ENCODE peak calls at places on chromosome 1, in five cellular contexts. One of them, this sample, is unnamed.

GRCh38 chr1:43857163-43857562 is 76.4 kb upstream of the ARTN start:
- DNase-seq in iPS DF 6.9: no peak
- DNase-seq in A549: no peak
- DNase-seq in colonic mucosa: no peak
- DNase-seq in fibroblast of lung: no peak
- DNase-seq in this sample: no peak

GRCh38 chr1:72241397-72241796 is 40.9 kb downstream of the NEGR1 start:
- DNase-seq in colonic mucosa: no peak
- DNase-seq in fibroblast of lung: no peak
- DNase-seq in iPS DF 6.9: no peak
- DNase-seq in A549: no peak
- DNase-seq in this sample: peak; percentile 11

GRCh38 chr1:15734901-15735300 is 1.2 kb upstream of the SLC25A34 start:
- DNase-seq in fibroblast of lung: no peak
- DNase-seq in iPS DF 6.9: no peak
- DNase-seq in colonic mucosa: peak; percentile 34
- DNase-seq in A549: no peak
- DNase-seq in this sample: no peak

GRCh38 chr1:236140705-236141446 is 1.5 kb upstream of the GPR137B start:
- DNase-seq in colonic mucosa: peak; percentile 41
- DNase-seq in A549: peak; percentile 30
- DNase-seq in iPS DF 6.9: no peak
- DNase-seq in fibroblast of lung: no peak
- DNase-seq in this sample: peak; percentile 3

GRCh38 chr1:32307313-32307712 is 15.4 kb downstream of the HDAC1 start:
- DNase-seq in colonic mucosa: no peak
- DNase-seq in iPS DF 6.9: no peak
- DNase-seq in fibroblast of lung: no peak
- DNase-seq in A549: no peak
- DNase-seq in this sample: peak; percentile 54

GRCh38 chr1:216075339-216075738 is 347.9 kb downstream of the USH2A start:
- DNase-seq in A549: no peak
- DNase-seq in colonic mucosa: no peak
- DNase-seq in iPS DF 6.9: no peak
- DNase-seq in fibroblast of lung: peak; percentile 23
- DNase-seq in this sample: peak; percentile 34

GRCh38 chr1:172973424-172973823 is 77.3 kb downstream of the TNFSF18 start:
- DNase-seq in iPS DF 6.9: no peak
- DNase-seq in colonic mucosa: no peak
- DNase-seq in A549: no peak
- DNase-seq in fibroblast of lung: no peak
- DNase-seq in this sample: no peak

GRCh38 chr1:202821467-202821866 is 10.7 kb downstream of the PCAT6 start:
- DNase-seq in A549: no peak
- DNase-seq in fibroblast of lung: no peak
- DNase-seq in iPS DF 6.9: no peak
- DNase-seq in colonic mucosa: no peak
- DNase-seq in this sample: peak; percentile 58

GRCh38 chr1:163186910-163187309 is 15.8 kb downstream of the RGS5 start:
- DNase-seq in colonic mucosa: no peak
- DNase-seq in A549: no peak
- DNase-seq in iPS DF 6.9: no peak
- DNase-seq in fibroblast of lung: no peak
- DNase-seq in this sample: no peak

GRCh38 chr1:209741198-209741597 is 14.7 kb upstream of the TRAF3IP3 start:
- DNase-seq in iPS DF 6.9: no peak
- DNase-seq in colonic mucosa: no peak
- DNase-seq in fibroblast of lung: no peak
- DNase-seq in A549: no peak
- DNase-seq in this sample: no peak

GRCh38 chr1:93701619-93702018 is 20.0 kb upstream of the BCAR3 start:
- DNase-seq in A549: peak; percentile 91
- DNase-seq in fibroblast of lung: peak; percentile 93
- DNase-seq in iPS DF 6.9: no peak
- DNase-seq in colonic mucosa: no peak
- DNase-seq in this sample: peak; percentile 99

GRCh38 chr1:18743233-18743632 is 112.6 kb downstream of the PAX7 start:
- DNase-seq in colonic mucosa: no peak
- DNase-seq in iPS DF 6.9: peak; percentile 67
- DNase-seq in fibroblast of lung: no peak
- DNase-seq in A549: no peak
- DNase-seq in this sample: no peak

GRCh38 chr1:98054786-98055185 is 134.0 kb upstream of the DPYD start:
- DNase-seq in iPS DF 6.9: no peak
- DNase-seq in A549: no peak
- DNase-seq in colonic mucosa: no peak
- DNase-seq in fibroblast of lung: no peak
- DNase-seq in this sample: no peak

GRCh38 chr1:117665523-117666274 is 59.9 kb downstream of the TENT5C start:
- DNase-seq in A549: no peak
- DNase-seq in iPS DF 6.9: no peak
- DNase-seq in fibroblast of lung: no peak
- DNase-seq in colonic mucosa: no peak
- DNase-seq in this sample: no peak

GRCh38 chr1:116104667-116105066 is 6.5 kb upstream of the MAB21L3 start:
- DNase-seq in iPS DF 6.9: no peak
- DNase-seq in A549: no peak
- DNase-seq in colonic mucosa: no peak
- DNase-seq in fibroblast of lung: no peak
- DNase-seq in this sample: no peak

GRCh38 chr1:174996474-174996873 is 3.3 kb upstream of the CACYBP start:
- DNase-seq in A549: no peak
- DNase-seq in colonic mucosa: no peak
- DNase-seq in iPS DF 6.9: no peak
- DNase-seq in fibroblast of lung: peak; percentile 61
- DNase-seq in this sample: peak; percentile 49

GRCh38 chr1:203287109-203287893 is 18.0 kb upstream of the BTG2 start:
- DNase-seq in A549: no peak
- DNase-seq in colonic mucosa: peak; percentile 84
- DNase-seq in iPS DF 6.9: no peak
- DNase-seq in fibroblast of lung: peak; percentile 34
- DNase-seq in this sample: no peak

GRCh38 chr1:109787211-109787844 is 23.6 kb upstream of the EPS8L3 start:
- DNase-seq in colonic mucosa: peak; percentile 25
- DNase-seq in A549: no peak
- DNase-seq in iPS DF 6.9: no peak
- DNase-seq in fibroblast of lung: no peak
- DNase-seq in this sample: peak; percentile 50

DNA sequence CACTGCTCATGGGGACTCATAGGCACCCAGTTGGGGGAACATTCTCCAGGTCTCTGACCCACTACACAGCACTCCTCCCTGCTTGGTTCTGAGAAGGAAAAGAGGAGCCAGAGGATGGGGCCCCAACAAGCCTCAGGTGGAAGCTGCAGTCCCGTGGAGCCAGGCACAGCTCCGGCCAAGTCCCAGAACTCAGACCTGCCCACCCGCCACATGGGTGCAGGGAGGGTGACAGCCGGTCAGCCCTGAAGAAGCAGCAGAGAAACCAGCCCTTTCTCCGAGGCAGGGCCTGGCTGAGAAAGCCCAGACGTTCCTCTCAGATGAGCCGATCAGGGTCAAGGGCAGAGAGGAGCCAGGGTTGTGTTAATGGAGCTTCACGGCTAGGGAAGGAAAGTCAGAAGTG is 106.5 kb downstream of the PRDM16 start:
- DNase-seq in fibroblast of lung: no peak
- DNase-seq in A549: no peak
- DNase-seq in colonic mucosa: no peak
- DNase-seq in iPS DF 6.9: no peak
- DNase-seq in this sample: no peak
- H3K4me1 ChIP-seq in fibroblast of lung: peaks cover 2% of the 10 kb centered on the region
- H3K4me1 ChIP-seq in A549: no peaks in the 10 kb centered on the region
- H3K4me1 ChIP-seq in colonic mucosa: peaks cover 9% of the 10 kb centered on the region
- H3K4me1 ChIP-seq in iPS DF 6.9: no peaks in the 10 kb centered on the region
- H3K4me1 ChIP-seq in this sample: peaks cover 4% of the 10 kb centered on the region

DNA sequence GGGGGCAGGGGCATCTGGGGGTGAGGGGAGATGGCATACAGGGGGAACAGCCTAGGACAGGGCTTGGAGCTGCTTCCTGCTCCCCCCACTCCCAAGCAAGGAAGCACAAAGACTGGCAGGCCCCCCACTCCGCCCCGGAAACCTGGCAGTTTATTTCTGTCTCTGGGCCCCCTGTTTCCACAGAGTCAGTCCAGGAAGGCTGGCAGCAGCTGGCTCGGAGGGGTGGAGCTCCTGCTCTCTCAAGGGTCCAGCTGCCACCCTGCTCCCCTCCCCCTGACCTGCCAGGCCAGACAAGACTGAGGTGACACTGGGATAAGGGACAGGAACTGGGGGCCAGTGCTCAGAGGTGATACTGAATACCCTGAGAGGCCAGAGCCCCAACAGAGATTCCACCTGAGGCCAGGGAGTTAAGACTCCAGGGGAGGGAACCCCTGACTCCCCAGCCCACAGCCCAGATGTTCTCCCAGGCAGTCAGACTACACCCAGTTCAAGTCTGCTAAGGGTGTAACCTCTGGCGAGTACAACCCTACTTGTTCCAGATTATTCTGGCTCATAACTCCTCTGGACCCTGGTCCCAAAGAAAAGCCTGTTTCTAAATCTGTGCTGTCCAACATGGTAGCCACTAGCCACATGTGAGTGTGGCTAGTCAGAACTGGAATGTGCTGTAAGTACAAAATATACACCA is 26.3 kb downstream of the AHDC1 start:
- DNase-seq in iPS DF 6.9: no peak
- DNase-seq in A549: no peak
- DNase-seq in colonic mucosa: no peak
- DNase-seq in fibroblast of lung: peak; percentile 51
- DNase-seq in this sample: no peak
- H3K4me1 ChIP-seq in iPS DF 6.9: peaks cover 17% of the 10 kb centered on the region
- H3K4me1 ChIP-seq in A549: peaks cover 30% of the 10 kb centered on the region
- H3K4me1 ChIP-seq in colonic mucosa: peaks cover 12% of the 10 kb centered on the region
- H3K4me1 ChIP-seq in fibroblast of lung: peaks cover 45% of the 10 kb centered on the region
- H3K4me1 ChIP-seq in this sample: peaks cover 35% of the 10 kb centered on the region

DNA sequence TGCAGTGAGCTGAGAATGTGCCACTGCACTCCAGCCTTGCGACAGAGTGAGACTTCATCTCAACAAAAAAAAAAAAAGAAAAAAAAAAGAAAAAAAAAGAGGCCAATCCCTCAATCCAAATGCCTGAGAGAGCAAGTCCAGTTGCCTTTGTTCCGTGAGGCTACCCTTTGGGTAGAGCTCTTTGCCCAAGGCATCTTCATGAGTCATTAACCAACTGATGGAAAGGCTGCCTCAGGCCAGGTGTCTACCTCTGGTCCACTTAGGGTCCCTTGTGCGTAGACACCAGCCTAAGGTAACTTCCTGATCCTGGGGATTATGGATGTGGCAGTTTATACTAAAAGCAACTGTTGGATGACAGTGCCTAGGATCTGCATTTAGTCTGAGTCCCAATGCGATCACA is 20.7 kb upstream of the ZNF326 start:
- DNase-seq in iPS DF 6.9: no peak
- DNase-seq in fibroblast of lung: no peak
- DNase-seq in colonic mucosa: no peak
- DNase-seq in A549: no peak
- DNase-seq in this sample: no peak
- H3K4me1 ChIP-seq in iPS DF 6.9: no peaks in the 10 kb centered on the region
- H3K4me1 ChIP-seq in fibroblast of lung: peaks cover 8% of the 10 kb centered on the region
- H3K4me1 ChIP-seq in colonic mucosa: no peaks in the 10 kb centered on the region
- H3K4me1 ChIP-seq in A549: peaks cover 52% of the 10 kb centered on the region
- H3K4me1 ChIP-seq in this sample: peaks cover 15% of the 10 kb centered on the region

DNA sequence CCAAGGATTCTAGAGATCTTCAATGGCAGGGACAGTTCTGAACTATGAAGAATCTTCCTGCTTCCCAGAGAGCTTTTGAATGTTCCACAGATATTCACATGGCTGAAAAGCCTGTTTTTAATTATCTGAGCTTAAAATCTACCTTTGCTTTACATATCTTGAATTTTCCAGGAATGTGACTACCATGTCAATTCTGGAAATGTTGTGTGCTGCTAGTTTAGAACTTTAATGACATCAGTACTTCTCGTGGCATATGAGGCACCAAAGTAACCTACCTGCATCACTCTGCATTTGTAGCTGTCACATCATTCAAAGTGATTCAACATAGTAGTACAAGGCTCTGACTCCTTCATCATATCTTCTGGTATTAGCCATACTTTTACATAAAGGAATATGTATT is 122.7 kb upstream of the NFIA start:
- DNase-seq in A549: no peak
- DNase-seq in fibroblast of lung: no peak
- DNase-seq in colonic mucosa: no peak
- DNase-seq in iPS DF 6.9: no peak
- DNase-seq in this sample: no peak
- H3K4me1 ChIP-seq in A549: no peaks in the 10 kb centered on the region
- H3K4me1 ChIP-seq in fibroblast of lung: no peaks in the 10 kb centered on the region
- H3K4me1 ChIP-seq in colonic mucosa: no peaks in the 10 kb centered on the region
- H3K4me1 ChIP-seq in iPS DF 6.9: no peaks in the 10 kb centered on the region
- H3K4me1 ChIP-seq in this sample: no peaks in the 10 kb centered on the region

DNA sequence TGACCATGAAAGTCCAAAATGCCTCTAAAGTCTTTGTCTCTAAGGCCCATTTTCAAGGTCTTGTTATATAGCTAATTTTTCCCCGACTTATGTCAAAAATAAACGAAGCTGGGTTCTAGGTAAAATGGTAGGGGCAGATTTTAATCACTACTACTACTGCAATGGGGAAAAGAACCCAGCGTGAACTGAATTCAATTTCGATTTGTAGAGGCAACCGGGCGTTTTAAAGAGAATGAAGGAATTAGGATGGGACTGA is 536 bp upstream of the EXO1 start:
- DNase-seq in A549: no peak
- DNase-seq in fibroblast of lung: no peak
- DNase-seq in colonic mucosa: no peak
- DNase-seq in iPS DF 6.9: no peak
- DNase-seq in this sample: no peak
- H3K4me1 ChIP-seq in A549: peaks cover 16% of the 10 kb centered on the region
- H3K4me1 ChIP-seq in fibroblast of lung: no peaks in the 10 kb centered on the region
- H3K4me1 ChIP-seq in colonic mucosa: peaks cover 2% of the 10 kb centered on the region
- H3K4me1 ChIP-seq in iPS DF 6.9: no peaks in the 10 kb centered on the region
- H3K4me1 ChIP-seq in this sample: no peaks in the 10 kb centered on the region

This sample was measured in IMR-90.